ENCODE peak calls at places on chromosomes 6 and 20, in nine cellular contexts. G is fibroblast of the aortic adventitia, J is mucosa of descending colon, I is body of pancreas, M is fibroblast of pulmonary artery, X is GM12878, S is uterus, U is lower leg skin, L is fibroblast of lung. N is an unnamed sample.

GRCh38 chr6:2245103-2245953 is at the start of gene GMDS:
- DNase-seq in G (peak), J (peak), I (peak), M (peak), X (no peak), S (peak), U (peak), L (peak), N (peak)

GRCh38 chr6:108588586-108588985 is 27.9 kb downstream of the FOXO3 start:
- DNase-seq in G (peak), J (peak), I (no peak), M (peak), X (no peak), S (no peak), U (no peak), L (peak), N (no peak)

GRCh38 chr6:134589512-134589911 is 271.6 kb upstream of the SGK1 start:
- DNase-seq in G (peak), J (no peak), I (no peak), M (peak), X (no peak), S (no peak), U (peak), L (peak), N (peak)

GRCh38 chr20:4666001-4666470 is 55.7 kb upstream of the PRND start:
- DNase-seq in G (peak), J (no peak), I (no peak), M (peak), X (no peak), S (no peak), U (no peak), L (peak), N (peak)

GRCh38 chr6:16140607-16141006 is 11.7 kb downstream of the MYLIP start:
- DNase-seq in G (no peak), J (no peak), I (no peak), M (no peak), X (no peak), S (no peak), U (no peak), L (no peak), N (no peak)

GRCh38 chr6:134029495-134030455 is 22.6 kb downstream of the SLC2A12 start:
- DNase-seq in G (peak), J (no peak), I (no peak), M (peak), X (no peak), S (no peak), U (no peak), L (peak), N (no peak)

GRCh38 chr6:117810269-117810668 is 96.8 kb upstream of the SLC35F1 start:
- DNase-seq in G (no peak), J (no peak), I (no peak), M (no peak), X (no peak), S (no peak), U (no peak), L (no peak), N (no peak)

GRCh38 chr6:139732451-139732850 is 358.0 kb upstream of the CITED2 start:
- DNase-seq in G (peak), J (no peak), I (no peak), M (peak), X (no peak), S (peak), U (peak), L (peak), N (no peak)

GRCh38 chr6:26358511-26358981 is 6.5 kb upstream of the BTN3A2 start:
- DNase-seq in G (no peak), J (no peak), I (no peak), M (no peak), X (peak), S (no peak), U (no peak), L (no peak), N (no peak)

GRCh38 chr20:48210111-48211029 is 425.1 kb upstream of the SULF2 start:
- DNase-seq in G (no peak), J (no peak), I (no peak), M (no peak), X (no peak), S (no peak), U (no peak), L (no peak), N (no peak)

GRCh38 chr6:123519191-123519510 is 117.6 kb downstream of the TRDN start:
- DNase-seq in G (peak), J (no peak), I (no peak), M (no peak), X (no peak), S (peak), U (no peak), L (no peak), N (no peak)

GRCh38 chr6:134436281-134436815 is 118.4 kb upstream of the SGK1 start:
- DNase-seq in G (peak), J (peak), I (no peak), M (peak), X (peak), S (peak), U (peak), L (peak), N (peak)

GRCh38 chr6:121748376-121748775 is 312.9 kb downstream of the GJA1 start:
- DNase-seq in G (peak), J (no peak), I (no peak), M (peak), X (no peak), S (no peak), U (no peak), L (peak), N (no peak)

GRCh38 chr6:51559059-51559458 is 528.4 kb downstream of the PKHD1 start:
- DNase-seq in G (no peak), J (no peak), I (peak), M (no peak), X (no peak), S (no peak), U (no peak), L (no peak), N (no peak)

GRCh38 chr6:1024587-1024986 is 287.3 kb upstream of the FOXQ1 start:
- DNase-seq in G (peak), J (no peak), I (no peak), M (no peak), X (no peak), S (no peak), U (peak), L (peak), N (no peak)

GRCh38 chr6:18501313-18502013 is 114.3 kb downstream of the RNF144B start:
- DNase-seq in G (peak), J (peak), I (peak), M (peak), X (no peak), S (no peak), U (peak), L (peak), N (no peak)

GRCh38 chr6:134464690-134465411 is 146.9 kb upstream of the SGK1 start:
- DNase-seq in G (peak), J (no peak), I (no peak), M (peak), X (no peak), S (no peak), U (no peak), L (peak), N (peak)

GRCh38 chr6:121759370-121759769 is 323.9 kb downstream of the GJA1 start:
- DNase-seq in G (no peak), J (no peak), I (no peak), M (no peak), X (no peak), S (no peak), U (no peak), L (no peak), N (no peak)

GRCh38 chr20:48326868-48327267 is 500.9 kb downstream of the PREX1 start:
- DNase-seq in G (no peak), J (no peak), I (no peak), M (no peak), X (no peak), S (peak), U (no peak), L (no peak), N (peak)

GRCh38 chr20:17864791-17865190 is 103.8 kb downstream of the SNX5 start:
- DNase-seq in G (no peak), J (no peak), I (no peak), M (no peak), X (no peak), S (no peak), U (no peak), L (no peak), N (no peak)

GRCh38 chr20:10739575-10739974 is 65.8 kb upstream of the JAG1 start:
- DNase-seq in G (peak), J (peak), I (peak), M (peak), X (no peak), S (no peak), U (no peak), L (peak), N (no peak)

GRCh38 chr20:62959101-62959971 is 6.8 kb downstream of the SLC17A9 start:
- DNase-seq in G (no peak), J (no peak), I (no peak), M (no peak), X (no peak), S (no peak), U (no peak), L (no peak), N (no peak)
- TF ChIP-seq CTCF in G (no peak), J (no peak), I (no peak), M (no peak), X (no peak), S (no peak), U (no peak), L (no peak), N (no peak)

DNA sequence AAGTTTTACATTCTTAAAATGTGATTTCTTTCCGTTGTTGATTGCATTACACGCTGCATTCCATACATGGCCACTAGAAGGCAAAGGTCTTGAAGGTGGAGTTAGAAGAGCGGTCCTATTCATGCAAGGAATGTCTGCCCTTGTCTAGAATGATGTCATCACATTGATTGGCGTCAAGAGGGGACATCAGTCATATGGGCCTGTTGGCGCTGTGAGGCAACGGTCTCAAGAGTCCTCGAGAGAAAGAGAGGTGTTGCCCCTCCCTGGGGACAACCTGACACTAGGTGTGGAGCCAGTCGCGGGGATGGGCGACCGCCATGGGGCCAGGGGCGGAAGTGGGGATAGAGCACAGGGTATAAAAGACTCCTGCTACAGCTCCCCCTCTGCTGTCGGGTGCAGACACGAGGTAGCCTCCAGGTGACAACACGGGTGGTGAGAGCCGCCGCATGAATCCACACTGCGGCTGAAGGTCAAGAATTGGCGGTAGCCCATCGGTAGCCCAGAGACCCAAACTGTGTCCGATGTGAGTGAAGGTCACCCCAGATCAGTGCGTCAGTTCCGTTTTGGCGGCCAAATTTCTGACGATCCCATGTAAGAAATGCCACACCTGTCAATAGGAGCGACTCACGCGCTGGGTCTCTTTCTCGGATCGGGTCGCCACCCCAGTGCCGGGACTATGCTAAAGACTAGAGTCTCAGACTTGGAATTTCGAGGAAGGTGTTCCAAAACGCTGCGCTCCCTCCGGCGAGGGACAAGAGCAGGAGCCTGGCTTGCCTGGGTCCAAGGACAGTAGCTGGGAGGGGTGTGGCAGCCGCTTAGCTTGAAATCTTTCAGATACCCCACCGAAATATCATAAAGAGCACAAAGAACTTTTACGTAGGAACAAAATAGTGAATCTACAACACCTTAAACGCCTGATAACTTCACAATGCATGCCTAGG is 93.2 kb upstream of the ZNF184 start:
- DNase-seq in G (no peak), J (no peak), I (no peak), M (no peak), X (no peak), S (no peak), U (no peak), L (no peak), N (no peak)
- H3K4me3 ChIP-seq in G (no peak), J (no peak), I (no peak), M (no peak), X (peak), S (no peak), U (no peak), L (no peak), N (peak)

GRCh38 chr6:41228616-41229015 is 467 bp downstream of the TREML4 start:
- DNase-seq in G (peak), J (no peak), I (no peak), M (peak), X (no peak), S (no peak), U (no peak), L (no peak), N (no peak)
- TF ChIP-seq CTCF in G (no peak), J (no peak), I (no peak), M (no peak), X (peak), S (no peak), U (no peak), L (no peak), N (no peak)

GRCh38 chr6:32240686-32241085 is 16.8 kb upstream of the NOTCH4 start:
- DNase-seq in G (no peak), J (no peak), I (no peak), M (no peak), X (no peak), S (no peak), U (no peak), L (no peak), N (no peak)

GRCh38 chr6:32239462-32239861 is 15.6 kb upstream of the NOTCH4 start:
- DNase-seq in G (no peak), J (no peak), I (no peak), M (no peak), X (no peak), S (no peak), U (no peak), L (no peak), N (no peak)

GRCh38 chr6:32249262-32249661 is 25.4 kb upstream of the NOTCH4 start:
- DNase-seq in G (no peak), J (no peak), I (no peak), M (no peak), X (no peak), S (no peak), U (no peak), L (no peak), N (no peak)

GRCh38 chr6:32244270-32244669 is 20.4 kb upstream of the NOTCH4 start:
- DNase-seq in G (peak), J (no peak), I (no peak), M (peak), X (no peak), S (peak), U (peak), L (peak), N (no peak)

DNA sequence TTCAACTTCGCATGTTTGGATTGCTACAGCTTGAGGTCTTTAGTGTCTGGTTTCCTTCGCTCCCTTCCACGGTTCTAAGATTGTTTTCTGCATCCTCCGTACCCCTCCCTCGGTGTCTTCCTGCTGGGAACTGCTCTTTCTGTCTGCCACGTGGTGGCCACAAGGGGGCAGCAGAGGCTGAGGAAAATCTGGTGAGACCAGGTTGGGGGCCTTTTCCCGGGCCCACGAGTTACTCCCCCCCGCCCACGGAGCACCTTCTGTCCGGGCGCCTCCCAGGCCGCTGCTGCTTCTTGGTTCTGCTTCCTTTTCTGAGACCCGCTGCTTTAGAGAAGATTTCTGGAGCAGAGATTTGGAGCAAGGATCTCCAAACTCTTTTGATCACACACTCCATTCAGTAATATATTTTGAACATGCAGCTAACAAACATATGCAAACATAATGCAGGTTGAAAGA is 21.1 kb upstream of the NOTCH4 start:
- DNase-seq in G (peak), J (peak), I (peak), M (peak), X (no peak), S (peak), U (peak), L (peak), N (no peak)
- H3K4me3 ChIP-seq in G (no peak), J (no peak), I (no peak), M (no peak), X (no peak), S (no peak), U (no peak), L (no peak), N (no peak)

DNA sequence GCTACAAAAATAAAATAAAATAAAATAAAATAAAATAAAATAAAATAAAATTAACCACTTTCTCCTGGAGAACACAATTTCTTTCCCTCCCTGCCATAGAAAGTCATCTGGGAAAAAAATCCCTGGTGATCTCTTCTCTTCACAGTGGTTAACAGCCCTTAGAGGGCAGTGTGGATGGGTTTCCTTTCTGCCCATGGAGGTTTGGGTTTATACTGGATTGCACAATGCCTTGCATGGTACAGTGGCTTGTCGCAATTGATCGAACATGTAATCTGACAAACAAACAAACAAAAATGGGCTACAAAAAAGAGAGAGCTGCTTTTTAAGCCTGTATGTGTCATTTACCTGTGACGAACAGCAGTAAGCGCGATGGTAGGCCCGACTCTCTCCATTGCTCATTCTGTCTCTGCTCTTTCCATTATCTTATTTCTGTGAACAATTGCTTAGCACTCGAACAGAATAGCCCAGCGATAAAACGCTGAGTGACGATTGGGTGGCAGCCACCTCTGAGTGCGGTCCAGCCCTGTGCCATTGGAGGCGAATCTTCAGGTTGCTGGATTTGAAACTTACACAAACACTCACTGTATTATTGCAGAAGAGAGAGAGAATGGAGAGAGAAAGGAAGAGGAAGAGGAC is 166.1 kb downstream of the CD83 start:
- DNase-seq in G (no peak), J (no peak), I (no peak), M (peak), X (no peak), S (no peak), U (no peak), L (peak), N (no peak)
- TF ChIP-seq CTCF in G (no peak), J (no peak), I (no peak), M (no peak), X (no peak), S (no peak), U (no peak), L (no peak), N (no peak)

GRCh38 chr20:1164871-1165270 is 19.9 kb downstream of the TMEM74B start:
- DNase-seq in G (no peak), J (no peak), I (no peak), M (no peak), X (no peak), S (no peak), U (no peak), L (no peak), N (no peak)

GRCh38 chr20:1165521-1165920 is 19.3 kb downstream of the TMEM74B start:
- DNase-seq in G (no peak), J (no peak), I (no peak), M (no peak), X (no peak), S (no peak), U (no peak), L (no peak), N (no peak)

GRCh38 chr20:1165941-1166340 is 18.8 kb downstream of the TMEM74B start:
- DNase-seq in G (no peak), J (no peak), I (no peak), M (no peak), X (no peak), S (no peak), U (no peak), L (no peak), N (no peak)

GRCh38 chr20:1163105-1163504 is 21.7 kb downstream of the TMEM74B start:
- DNase-seq in G (no peak), J (no peak), I (no peak), M (no peak), X (no peak), S (no peak), U (no peak), L (no peak), N (no peak)

GRCh38 chr20:1163653-1164052 is 21.1 kb downstream of the TMEM74B start:
- DNase-seq in G (no peak), J (no peak), I (no peak), M (no peak), X (no peak), S (no peak), U (no peak), L (no peak), N (no peak)
- H3K4me3 ChIP-seq in G (no peak), J (no peak), I (no peak), M (no peak), X (no peak), S (no peak), U (no peak), L (no peak), N (no peak)

DNA sequence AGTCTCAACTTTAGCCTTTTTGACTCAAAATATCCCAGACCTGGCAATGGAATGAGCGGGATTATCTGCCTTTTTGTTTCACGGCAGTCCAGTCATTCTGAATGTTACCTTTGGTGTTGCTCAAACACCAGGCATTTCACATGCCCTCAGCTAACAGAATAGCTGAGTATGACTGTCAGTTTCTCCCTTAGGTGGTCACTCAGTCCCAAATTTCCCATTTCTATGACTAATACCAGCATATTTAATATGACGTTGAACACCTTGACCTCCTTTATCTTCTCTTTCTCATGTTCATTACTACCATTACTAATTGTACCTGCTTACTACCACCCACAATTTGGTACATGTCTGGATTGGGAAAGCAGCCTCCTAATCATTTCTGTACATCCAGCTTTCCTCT is 65.2 kb downstream of the EDN1 start:
- DNase-seq in G (no peak), J (no peak), I (no peak), M (no peak), X (no peak), S (no peak), U (no peak), L (no peak), N (no peak)
- TF ChIP-seq CTCF in G (no peak), J (no peak), I (no peak), M (no peak), X (no peak), S (no peak), U (no peak), L (no peak), N (no peak)

N was measured in RWPE2.